ENCODE peak calls at places on chromosomes 1 and 21, in ten cellular contexts. N is cardiac muscle cell, R is B cell, Y is AG09309, L is fibroblast of pulmonary artery, T is tibial artery, V is lower lobe of right lung, X is PC-3, S is neural progenitor cell, F is GM06990. O is an unnamed sample.

GRCh38 chr1:85849660-85850059 is 141.4 kb upstream of the ZNHIT6 start:
- DNase-seq in V (no peak), L (no peak), N (no peak), T (no peak), S (no peak), F (no peak), X (no peak), Y (no peak), R (no peak), O (no peak)

GRCh38 chr1:89295187-89295586 is 22.5 kb upstream of the GBP5 start:
- DNase-seq in R (no peak), X (no peak), V (no peak), T (no peak), N (no peak), F (no peak), S (no peak), L (no peak), Y (no peak), O (no peak)

GRCh38 chr1:107138767-107139445 is 1.9 kb upstream of the NTNG1 start:
- DNase-seq in L (no peak), F (no peak), R (no peak), N (no peak), V (no peak), Y (no peak), T (no peak), X (peak), S (no peak), O (no peak)

GRCh38 chr1:57996400-57996799 is 550.1 kb downstream of the OMA1 start:
- DNase-seq in R (no peak), T (no peak), X (no peak), V (no peak), S (no peak), N (no peak), F (no peak), L (no peak), Y (no peak), O (no peak)

GRCh38 chr1:156692958-156693857 is 12.2 kb downstream of the CRABP2 start:
- DNase-seq in S (peak), X (peak), F (no peak), L (no peak), R (no peak), Y (no peak), V (peak), T (no peak), N (no peak), O (no peak)

GRCh38 chr1:3319874-3320245 is 134.6 kb upstream of the ARHGEF16 start:
- DNase-seq in T (no peak), S (peak), R (peak), F (peak), Y (peak), X (peak), L (peak), V (no peak), N (peak), O (peak)

GRCh38 chr1:55302972-55303371 is 87.8 kb upstream of the USP24 start:
- DNase-seq in L (no peak), Y (no peak), X (no peak), N (no peak), F (no peak), R (no peak), T (no peak), V (no peak), S (no peak), O (no peak)

GRCh38 chr1:151957098-151957497 is 36.6 kb downstream of the S100A10 start:
- DNase-seq in N (no peak), L (no peak), F (no peak), Y (no peak), X (no peak), R (no peak), S (no peak), T (no peak), V (no peak), O (no peak)

GRCh38 chr1:213530607-213531320 is 457.0 kb upstream of the PROX1 start:
- DNase-seq in X (no peak), V (no peak), T (no peak), S (no peak), N (no peak), R (no peak), L (no peak), F (no peak), Y (no peak), O (no peak)

GRCh38 chr1:85200870-85201339 is at the start of gene SYDE2:
- DNase-seq in X (peak), T (peak), R (peak), V (peak), S (peak), F (peak), Y (no peak), N (peak), L (peak), O (peak)

GRCh38 chr1:200488375-200489165 is 78.7 kb upstream of the ZNF281 start:
- DNase-seq in V (no peak), F (no peak), R (peak), X (peak), N (peak), L (peak), T (peak), Y (peak), S (peak), O (peak)

GRCh38 chr1:93554883-93555872 is 107.3 kb downstream of the FNBP1L start:
- DNase-seq in N (peak), S (no peak), L (peak), X (no peak), T (no peak), V (no peak), R (no peak), F (no peak), Y (no peak), O (no peak)
- TF ChIP-seq CTCF in N (no peak), S (no peak), L (no peak), X (no peak), T (no peak), V (no peak), R (no peak), F (no peak), Y (no peak), O (no peak)

GRCh38 chr1:24861821-24862727 is 68.0 kb downstream of the RUNX3 start:
- DNase-seq in T (no peak), R (no peak), X (peak), N (peak), L (peak), F (no peak), V (peak), S (peak), Y (no peak), O (no peak)
- TF ChIP-seq CTCF in T (no peak), R (no peak), X (peak), N (peak), L (peak), F (peak), V (no peak), S (peak), Y (no peak), O (no peak)

GRCh38 chr21:15037894-15038293 is 26.9 kb downstream of the NRIP1 start:
- DNase-seq in T (no peak), F (no peak), N (no peak), S (no peak), L (no peak), V (no peak), Y (no peak), R (no peak), X (no peak), O (no peak)
- TF ChIP-seq CTCF in T (no peak), F (no peak), N (no peak), S (no peak), L (no peak), V (no peak), Y (no peak), R (no peak), X (no peak), O (no peak)

DNA sequence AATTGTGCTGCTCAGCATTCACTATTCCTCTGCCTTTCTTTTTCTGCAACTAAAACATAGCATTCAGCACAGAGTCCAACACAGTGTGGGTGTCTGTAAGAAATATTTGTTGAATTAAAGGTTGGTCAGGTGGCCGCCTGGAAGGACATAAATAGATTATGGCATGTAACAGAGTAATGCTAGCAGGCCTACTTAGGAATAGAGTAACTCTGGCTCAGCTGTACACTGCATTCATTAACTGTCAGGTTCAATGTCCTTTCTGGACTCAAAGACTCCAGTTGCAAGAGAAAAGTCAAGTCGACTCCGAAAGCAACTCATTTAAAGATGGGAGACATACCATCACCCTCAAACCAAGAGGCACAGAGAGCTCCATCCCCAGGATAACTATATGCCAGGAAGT is 116.0 kb downstream of the LMX1A start:
- DNase-seq in S (no peak), L (no peak), Y (no peak), R (no peak), V (no peak), F (no peak), X (no peak), T (no peak), N (no peak), O (no peak)
- TF ChIP-seq CTCF in S (no peak), L (no peak), Y (no peak), R (no peak), V (no peak), F (no peak), X (no peak), T (no peak), N (no peak), O (no peak)

GRCh38 chr1:235597867-235598553 is 51.6 kb downstream of the GNG4 start:
- DNase-seq in T (no peak), F (no peak), X (peak), R (no peak), Y (peak), V (no peak), N (peak), S (peak), L (peak), O (no peak)
- TF ChIP-seq CTCF in T (no peak), F (peak), X (peak), R (no peak), Y (peak), V (peak), N (peak), S (peak), L (peak), O (no peak)

GRCh38 chr1:32501865-32502264 is 37.0 kb downstream of the ZBTB8B start:
- DNase-seq in Y (no peak), L (peak), R (no peak), V (no peak), S (no peak), F (no peak), T (peak), N (peak), X (no peak), O (peak)

GRCh38 chr1:32498751-32499150 is 33.9 kb downstream of the ZBTB8B start:
- DNase-seq in T (no peak), S (no peak), L (no peak), Y (no peak), F (no peak), R (no peak), V (no peak), X (no peak), N (no peak), O (no peak)

GRCh38 chr1:32503153-32503552 is 36.1 kb upstream of the ZBTB8A start:
- DNase-seq in X (no peak), Y (no peak), L (no peak), R (no peak), V (no peak), F (no peak), S (no peak), N (no peak), T (no peak), O (peak)

GRCh38 chr1:32496127-32496526 is 31.3 kb downstream of the ZBTB8B start:
- DNase-seq in S (no peak), F (no peak), N (peak), L (peak), X (no peak), V (no peak), R (no peak), T (no peak), Y (no peak), O (no peak)

DNA sequence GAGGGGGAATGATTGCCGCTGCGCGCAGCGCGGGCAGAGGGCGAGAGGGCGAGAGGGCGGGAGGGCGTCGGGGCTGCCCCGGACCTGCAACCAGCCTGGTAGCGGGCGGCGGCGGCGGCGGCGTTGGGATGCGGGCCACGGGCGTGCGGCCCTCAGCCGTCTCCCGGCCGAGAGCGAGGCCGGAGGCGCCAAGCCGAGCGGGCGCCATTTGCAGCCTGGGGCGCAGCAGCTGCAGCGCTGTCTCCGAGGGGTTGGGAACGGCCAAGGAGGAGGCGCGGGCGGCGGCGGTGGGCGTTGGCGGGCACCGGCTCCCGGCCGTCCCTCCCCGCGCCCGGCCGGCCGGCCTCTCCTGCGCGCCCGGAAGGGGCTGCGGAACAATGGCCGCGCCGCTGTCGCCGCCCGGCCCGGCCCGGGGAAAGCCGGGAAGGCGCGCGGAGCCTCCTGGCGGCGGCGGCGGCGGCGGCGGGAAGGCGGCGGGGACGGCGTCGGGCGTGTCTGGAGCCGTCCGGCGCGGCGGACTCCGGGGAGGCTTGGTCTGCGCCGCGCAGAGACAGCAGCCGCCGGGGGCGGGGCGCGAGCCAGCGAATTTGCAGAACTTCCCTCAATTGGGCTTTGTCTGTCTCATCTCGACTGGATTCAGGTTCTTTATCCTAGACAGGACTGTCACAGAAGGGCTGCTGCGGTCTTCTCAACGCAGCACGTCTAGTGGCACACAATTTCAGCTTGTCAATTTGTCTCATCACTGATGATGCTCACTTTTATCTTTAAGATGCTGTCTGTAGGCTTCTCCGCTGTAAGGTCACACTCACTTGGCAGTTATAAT is 35.7 kb downstream of the ZBTB8B start:
- DNase-seq in R (peak), Y (no peak), V (peak), T (peak), X (peak), F (peak), L (peak), S (peak), N (peak), O (peak)
- TF ChIP-seq CTCF in R (no peak), Y (no peak), V (no peak), T (peak), X (no peak), F (no peak), L (no peak), S (peak), N (no peak), O (no peak)

GRCh38 chr1:26911399-26912146 is 2.2 kb downstream of the NR0B2 start:
- DNase-seq in R (no peak), Y (no peak), F (no peak), N (no peak), X (no peak), V (no peak), S (no peak), L (no peak), T (no peak), O (no peak)

GRCh38 chr1:26910343-26911160 is 3.2 kb downstream of the NR0B2 start:
- DNase-seq in Y (no peak), N (no peak), S (no peak), X (no peak), T (no peak), V (no peak), F (no peak), L (no peak), R (no peak), O (no peak)

GRCh38 chr1:26913389-26913753 is 404 bp downstream of the NR0B2 start:
- DNase-seq in S (no peak), V (no peak), Y (no peak), N (no peak), X (no peak), L (no peak), R (no peak), T (no peak), F (no peak), O (no peak)

GRCh38 chr1:26913754-26914619 is at the start of gene NR0B2:
- DNase-seq in X (no peak), S (no peak), N (no peak), L (no peak), T (no peak), R (no peak), V (peak), F (no peak), Y (no peak), O (no peak)

GRCh38 chr1:26912147-26912490 is 1.7 kb downstream of the NR0B2 start:
- DNase-seq in V (no peak), X (no peak), Y (no peak), R (no peak), N (no peak), L (no peak), T (no peak), S (no peak), F (no peak), O (no peak)
- TF ChIP-seq CTCF in V (no peak), X (no peak), Y (no peak), R (no peak), N (no peak), L (no peak), T (no peak), S (no peak), F (no peak), O (no peak)

GRCh38 chr1:6962956-6963915 is 178.0 kb downstream of the CAMTA1 start:
- DNase-seq in T (no peak), L (no peak), N (no peak), S (peak), V (peak), Y (no peak), R (peak), F (peak), X (peak), O (peak)
- TF ChIP-seq CTCF in T (no peak), L (no peak), N (no peak), S (peak), V (no peak), Y (no peak), R (no peak), F (peak), X (no peak), O (no peak)

DNA sequence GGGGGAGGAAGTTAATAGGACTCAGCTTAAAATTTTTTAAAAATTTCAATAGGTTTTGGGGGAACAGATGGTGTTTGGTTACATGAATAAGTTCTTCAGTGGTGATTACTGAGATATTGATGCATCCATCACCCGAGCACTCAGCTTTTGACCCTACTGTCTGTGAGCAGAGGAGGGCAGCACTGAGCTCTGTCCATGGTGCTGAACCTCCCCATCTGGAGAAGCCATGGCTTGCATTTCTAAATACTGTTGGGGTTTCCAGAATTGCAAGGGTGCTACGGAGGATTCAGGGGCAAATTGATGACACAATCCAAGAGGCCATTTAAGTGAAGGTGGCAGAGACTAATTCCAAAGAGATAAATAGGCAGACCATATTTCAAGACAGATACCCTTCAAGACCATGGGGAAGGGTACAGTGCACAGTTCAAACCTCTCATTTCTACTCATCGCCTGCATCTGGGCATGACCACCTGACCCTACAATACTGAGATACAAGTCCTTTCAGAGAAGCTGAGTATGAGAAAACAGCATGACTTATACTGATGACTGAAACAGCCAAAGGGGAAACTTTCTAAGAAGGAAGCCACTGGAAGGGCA is 17.2 kb downstream of the SYT2 start:
- DNase-seq in V (peak), R (peak), N (peak), L (peak), F (no peak), X (peak), Y (no peak), T (peak), S (peak), O (peak)
- TF ChIP-seq CTCF in V (peak), R (peak), N (peak), L (peak), F (no peak), X (no peak), Y (peak), T (peak), S (peak), O (no peak)

DNA sequence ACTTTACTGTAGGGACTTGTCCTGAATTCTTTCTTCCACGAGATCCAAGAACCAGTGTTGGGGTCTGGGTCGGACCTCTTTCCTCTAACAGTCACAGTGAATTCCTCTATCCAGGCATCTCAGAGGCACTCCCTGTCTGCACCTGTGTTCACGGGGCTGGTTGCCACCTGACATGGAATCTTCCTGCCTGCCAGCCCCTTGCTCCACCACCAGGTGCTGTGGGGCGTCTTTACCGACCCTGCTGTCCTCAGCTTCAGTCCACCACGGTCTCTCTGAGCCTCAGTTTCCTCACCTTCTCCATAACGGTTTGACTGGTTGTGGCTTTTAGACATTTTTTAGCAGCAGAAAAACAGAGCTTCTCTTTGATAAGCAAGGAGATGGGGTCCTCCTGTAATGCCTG is 62.7 kb downstream of the SDC3 start:
- DNase-seq in Y (no peak), X (peak), T (no peak), S (no peak), L (no peak), V (no peak), N (no peak), F (no peak), R (no peak), O (no peak)
- TF ChIP-seq CTCF in Y (no peak), X (no peak), T (no peak), S (peak), L (no peak), V (no peak), N (no peak), F (no peak), R (no peak), O (no peak)